ENCODE peak calls at places on chromosomes 4 and X, in ten cellular contexts. O is endothelial cell of umbilical vein, I is PC-9, N is skeletal muscle cell, J is bronchial epithelial cell, W is astrocyte of the spinal cord, G is GM23248, Y is neural progenitor cell, M is neuronal stem cell, K is HAP-1. B is an unnamed sample.
A peak's percentile ranks its signal among the peaks of the same experiment; 100 is the strongest.

GRCh38 chrX:135396109-135396508 is 25.6 kb upstream of the SMIM10L2A start:
- DNase-seq in M (no peak), O (peak; percentile 75), J (peak; percentile 80), W (peak; percentile 3), N (no peak), K (no peak), Y (no peak), I (no peak), G (peak; percentile 16), B (no peak)

GRCh38 chrX:110167952-110168451 is 149.9 kb downstream of the AMMECR1 start:
- DNase-seq in W (no peak), G (peak; percentile 45), Y (peak; percentile 63), O (no peak), N (no peak), K (peak; percentile 72), M (peak; percentile 29), I (peak; percentile 71), J (peak; percentile 20), B (no peak)

GRCh38 chr4:12173496-12173895 is 744.8 kb upstream of the HS3ST1 start:
- DNase-seq in J (no peak), Y (no peak), G (no peak), N (no peak), M (no peak), O (no peak), K (no peak), W (no peak), I (no peak), B (no peak)

GRCh38 chr4:186719925-186720694 is 3.5 kb downstream of the FAT1 start:
- DNase-seq in K (peak; percentile 68), M (no peak), N (no peak), W (peak; percentile 53), G (peak; percentile 46), O (no peak), Y (peak; percentile 64), I (peak; percentile 11), J (no peak), B (no peak)

GRCh38 chrX:27915617-27916016 is 65.6 kb downstream of the DCAF8L1 start:
- DNase-seq in Y (no peak), J (peak; percentile 5), I (no peak), N (no peak), W (no peak), G (no peak), K (no peak), O (peak; percentile 4), M (no peak), B (no peak)

GRCh38 chr4:126306152-126306869 is 991.6 kb downstream of the FAT4 start:
- DNase-seq in M (no peak), G (peak; percentile 9), N (no peak), W (no peak), I (no peak), K (no peak), J (no peak), Y (no peak), O (no peak), B (peak; percentile 66)

GRCh38 chr4:4387531-4388311 is 819 bp downstream of the NSG1 start:
- DNase-seq in J (no peak), Y (peak; percentile 42), N (no peak), G (peak; percentile 24), M (no peak), W (no peak), K (peak; percentile 57), I (no peak), O (no peak), B (no peak)

GRCh38 chrX:112874140-112874539 is 33.5 kb upstream of the AMOT start:
- DNase-seq in G (peak; percentile 24), W (no peak), N (no peak), M (no peak), K (no peak), O (no peak), J (no peak), I (no peak), Y (no peak), B (no peak)

DNA sequence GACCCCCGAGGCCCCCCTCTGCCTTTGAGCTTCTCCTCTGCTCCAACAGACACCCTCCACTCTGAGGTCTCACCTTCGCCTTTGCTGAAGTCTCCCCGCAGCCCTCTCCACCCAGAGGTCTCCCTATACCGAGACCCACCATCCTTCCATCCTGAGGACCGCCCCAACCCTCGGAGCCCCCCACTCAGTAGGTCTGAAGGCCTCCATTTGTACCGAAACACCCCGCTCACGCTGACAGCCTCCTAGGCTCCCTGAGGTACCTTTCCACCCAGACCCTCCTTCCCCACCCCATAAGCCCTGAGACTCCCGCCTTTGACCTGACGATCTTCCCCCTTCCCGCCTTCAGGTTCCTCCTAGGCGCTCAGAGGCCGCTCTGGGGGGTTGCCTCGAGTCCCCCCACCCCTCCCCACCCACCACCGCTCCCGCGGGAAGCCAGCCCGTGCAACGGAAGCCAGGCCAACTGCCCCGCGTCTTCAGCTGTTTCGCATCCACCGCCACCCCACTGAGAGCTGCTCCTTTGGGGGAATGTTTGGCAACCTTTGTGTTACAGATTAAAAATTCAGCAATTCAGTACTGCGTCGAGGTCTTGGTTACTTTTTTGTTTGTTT is 5.0 kb downstream of the SOD3 start:
- DNase-seq in M (no peak), N (no peak), O (no peak), J (no peak), K (no peak), G (peak; percentile 30), Y (peak; percentile 55), I (no peak), W (no peak), B (no peak)
- H3K4me3 ChIP-seq in M (no peak overlapping the region), N (peak overlapping the region; percentile 20), O (no peak overlapping the region), J (no peak overlapping the region), K (no peak overlapping the region), G (peak overlapping the region; percentile 54), Y (peak overlapping the region; percentile 50), I (no peak overlapping the region), W (peak overlapping the region; percentile 24), B (peak overlapping the region; percentile 1)

GRCh38 chrX:23782455-23782854 is 518 bp upstream of the SAT1 start:
- DNase-seq in J (no peak), G (peak; percentile 66), O (no peak), N (no peak), W (no peak), I (no peak), Y (no peak), K (no peak), M (no peak), B (no peak)

GRCh38 chrX:23785564-23785963 is 2.6 kb downstream of the SAT1 start:
- DNase-seq in Y (no peak), N (no peak), W (no peak), O (peak; percentile 9), M (no peak), I (no peak), K (no peak), G (no peak), J (no peak), B (no peak)

GRCh38 chrX:23784487-23785301 is 1.7 kb downstream of the SAT1 start:
- DNase-seq in I (no peak), K (no peak), G (peak; percentile 85), M (no peak), J (peak; percentile 76), W (peak; percentile 69), O (peak; percentile 39), Y (no peak), N (peak; percentile 65), B (no peak)

GRCh38 chrX:23782863-23783568 is at the start of gene SAT1:
- DNase-seq in Y (peak; percentile 100), J (peak; percentile 78), M (peak; percentile 88), W (peak; percentile 95), G (peak; percentile 97), I (peak; percentile 95), O (peak; percentile 92), N (peak; percentile 83), K (peak; percentile 100), B (peak; percentile 94)

GRCh38 chrX:23783569-23784486 is 855 bp downstream of the SAT1 start:
- DNase-seq in Y (no peak), N (no peak), I (no peak), M (no peak), O (peak; percentile 19), K (no peak), W (peak; percentile 16), G (peak; percentile 27), J (no peak), B (no peak)
- H3K4me3 ChIP-seq in Y (peak overlapping the region; percentile 86), N (peak overlapping the region; percentile 54), I (peak overlapping the region; percentile 94), M (peak overlapping the region; percentile 84), O (peak overlapping the region; percentile 56), K (peak overlapping the region; percentile 69), W (peak overlapping the region; percentile 80), G (peak overlapping the region; percentile 87), J (peak overlapping the region; percentile 71), B (peak overlapping the region; percentile 80)

GRCh38 chr4:139886798-139887197 is 221.2 kb downstream of the MGST2 start:
- DNase-seq in K (no peak), O (no peak), W (no peak), J (no peak), I (no peak), N (no peak), Y (no peak), M (no peak), G (no peak), B (no peak)

GRCh38 chr4:139889901-139890300 is 224.3 kb downstream of the MGST2 start:
- DNase-seq in K (no peak), I (no peak), G (no peak), Y (no peak), W (no peak), J (no peak), O (no peak), M (no peak), N (no peak), B (no peak)

GRCh38 chr4:139887962-139888735 is 222.5 kb downstream of the MGST2 start:
- DNase-seq in K (no peak), I (no peak), M (no peak), W (no peak), J (peak; percentile 98), G (no peak), Y (no peak), N (no peak), O (no peak), B (no peak)

GRCh38 chr4:139889194-139889762 is 223.7 kb downstream of the MGST2 start:
- DNase-seq in J (peak; percentile 94), I (no peak), K (no peak), Y (no peak), N (no peak), W (no peak), M (no peak), G (no peak), O (no peak), B (no peak)

GRCh38 chr4:139887378-139887801 is 221.8 kb downstream of the MGST2 start:
- DNase-seq in J (peak; percentile 67), K (no peak), I (no peak), G (peak; percentile 34), W (no peak), M (no peak), O (no peak), Y (no peak), N (no peak), B (no peak)
- H3K4me3 ChIP-seq in J (peak overlapping the region; percentile 28), K (no peak overlapping the region), I (no peak overlapping the region), G (peak overlapping the region; percentile 41), W (no peak overlapping the region), M (no peak overlapping the region), O (no peak overlapping the region), Y (no peak overlapping the region), N (no peak overlapping the region), B (peak overlapping the region; percentile 0)

GRCh38 chr4:84498203-84499026 is 677 bp downstream of the NKX6-1 start:
- DNase-seq in K (peak; percentile 56), O (peak; percentile 13), W (peak; percentile 43), M (no peak), Y (peak; percentile 70), I (no peak), G (peak; percentile 67), N (no peak), J (no peak), B (no peak)

GRCh38 chr4:84497835-84498202 is 1.3 kb downstream of the NKX6-1 start:
- DNase-seq in N (no peak), K (peak; percentile 33), W (no peak), Y (no peak), G (no peak), O (no peak), I (no peak), J (no peak), M (no peak), B (no peak)

GRCh38 chr4:84501197-84501492 is 2.1 kb upstream of the NKX6-1 start:
- DNase-seq in G (no peak), K (no peak), O (no peak), I (no peak), J (no peak), W (no peak), Y (peak; percentile 43), M (no peak), N (no peak), B (no peak)

GRCh38 chr4:84500386-84501196 is 1.5 kb upstream of the NKX6-1 start:
- DNase-seq in Y (no peak), J (no peak), I (no peak), W (no peak), M (no peak), N (no peak), G (no peak), K (no peak), O (no peak), B (no peak)

GRCh38 chr4:84499065-84499982 is at the start of gene NKX6-1:
- DNase-seq in N (peak; percentile 31), O (peak; percentile 53), G (peak; percentile 68), Y (peak; percentile 99), M (peak; percentile 88), J (peak; percentile 15), I (peak; percentile 60), K (peak; percentile 96), W (peak; percentile 92), B (peak; percentile 37)
- H3K4me3 ChIP-seq in N (peak within 1 kb of the TSS; percentile 47), O (peak within 1 kb of the TSS; percentile 12), G (peak within 1 kb of the TSS; percentile 59), Y (peak within 1 kb of the TSS; percentile 60), M (peak within 1 kb of the TSS; percentile 58), J (peak within 1 kb of the TSS; percentile 9), I (peak within 1 kb of the TSS; percentile 63), K (peak within 1 kb of the TSS; percentile 57), W (peak within 1 kb of the TSS; percentile 61), B (peak within 1 kb of the TSS; percentile 48)